ENCODE peak calls at places on chromosomes 16 and 17, in seven cellular contexts. R is A549, M is dorsolateral prefrontal cortex, P is neuronal stem cell, Q is fibroblast of the aortic adventitia, Z is AG09309, E is mesendoderm. H is an unnamed sample.

GRCh38 chr17:76179496-76180467 is 38.7 kb upstream of the FOXJ1 start:
- DNase-seq in P (no peak), E (peak; percentile 21), Z (no peak), R (peak; percentile 40), Q (peak; percentile 20), M (no peak), H (no peak)

GRCh38 chr16:87420401-87421368 is 28.5 kb downstream of the MAP1LC3B start:
- DNase-seq in R (no peak), M (no peak), P (no peak), Q (no peak), Z (no peak), E (no peak), H (no peak)

GRCh38 chr17:17239832-17240231 is 2.9 kb upstream of the FLCN start:
- DNase-seq in Q (no peak), P (no peak), Z (no peak), M (no peak), R (no peak), E (no peak), H (no peak)

GRCh38 chr17:28193241-28193640 is 125.8 kb upstream of the TMEM97 start:
- DNase-seq in P (no peak), R (no peak), Q (no peak), Z (no peak), M (no peak), E (peak; percentile 47), H (no peak)

GRCh38 chr16:55478827-55479559 is at the start of gene MMP2:
- DNase-seq in R (no peak), Z (no peak), P (peak; percentile 69), E (peak; percentile 96), Q (peak; percentile 89), M (no peak), H (no peak)

GRCh38 chr17:3723188-3723555 is 531 bp upstream of the HASPIN start:
- DNase-seq in M (no peak), Q (no peak), P (no peak), Z (no peak), E (no peak), R (no peak), H (no peak)

GRCh38 chr16:53207810-53208752 is 153.3 kb downstream of the CHD9 start:
- DNase-seq in R (peak; percentile 92), Z (peak; percentile 41), M (peak; percentile 56), Q (peak; percentile 88), E (peak; percentile 96), P (peak; percentile 80), H (peak; percentile 58)

GRCh38 chr16:6926341-6926740 is 406.3 kb upstream of the RBFOX1 start:
- DNase-seq in E (peak; percentile 73), Z (no peak), Q (no peak), M (no peak), R (no peak), P (no peak), H (no peak)

GRCh38 chr16:80006175-80006895 is 405.8 kb upstream of the MAF start:
- DNase-seq in P (no peak), Z (no peak), M (no peak), Q (no peak), R (peak; percentile 72), E (no peak), H (no peak)

DNA sequence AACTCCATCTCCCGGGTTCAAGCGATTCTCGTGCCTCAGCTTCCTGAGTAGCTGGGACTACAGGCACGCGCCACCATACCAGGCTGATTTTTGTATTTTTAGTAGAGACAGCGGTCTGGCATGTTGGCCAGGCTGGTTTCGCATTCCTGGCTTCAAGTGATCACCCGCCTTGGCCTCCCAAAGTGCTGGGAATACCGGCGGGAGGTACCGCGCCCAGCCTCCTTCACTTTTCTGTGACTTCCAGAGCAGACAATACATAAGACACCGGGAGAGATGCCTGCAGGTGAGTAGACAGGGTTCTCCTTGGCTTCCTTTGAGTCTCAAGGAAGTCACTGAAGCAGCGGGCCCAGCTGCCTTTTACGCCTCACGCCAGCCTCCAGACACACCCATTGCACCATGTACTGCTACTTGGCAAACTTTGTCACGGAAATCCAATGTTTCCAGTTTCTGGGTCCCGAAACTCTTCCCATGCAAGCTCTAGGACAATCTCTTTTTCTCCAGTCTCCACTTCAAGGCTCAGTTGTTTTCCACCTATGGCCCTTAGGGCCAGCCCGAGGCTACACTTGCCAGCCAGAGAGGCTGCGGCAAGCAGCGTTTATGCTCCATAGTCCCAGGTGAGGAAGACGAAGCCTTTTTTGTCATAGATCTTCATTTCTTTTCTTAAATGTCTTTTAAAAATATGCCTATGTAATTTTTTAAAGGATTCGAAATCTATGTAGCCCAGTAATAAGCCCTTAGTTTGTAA is 886 bp upstream of the OR1F1 start:
- DNase-seq in Z (no peak), R (no peak), Q (no peak), E (peak; percentile 19), P (no peak), M (no peak), H (no peak)
- H3K4me3 ChIP-seq in Z (no peak overlapping the region), R (no peak overlapping the region), Q (no peak overlapping the region), E (no peak overlapping the region), P (no peak overlapping the region), M (no peak overlapping the region), H (no peak overlapping the region)

DNA sequence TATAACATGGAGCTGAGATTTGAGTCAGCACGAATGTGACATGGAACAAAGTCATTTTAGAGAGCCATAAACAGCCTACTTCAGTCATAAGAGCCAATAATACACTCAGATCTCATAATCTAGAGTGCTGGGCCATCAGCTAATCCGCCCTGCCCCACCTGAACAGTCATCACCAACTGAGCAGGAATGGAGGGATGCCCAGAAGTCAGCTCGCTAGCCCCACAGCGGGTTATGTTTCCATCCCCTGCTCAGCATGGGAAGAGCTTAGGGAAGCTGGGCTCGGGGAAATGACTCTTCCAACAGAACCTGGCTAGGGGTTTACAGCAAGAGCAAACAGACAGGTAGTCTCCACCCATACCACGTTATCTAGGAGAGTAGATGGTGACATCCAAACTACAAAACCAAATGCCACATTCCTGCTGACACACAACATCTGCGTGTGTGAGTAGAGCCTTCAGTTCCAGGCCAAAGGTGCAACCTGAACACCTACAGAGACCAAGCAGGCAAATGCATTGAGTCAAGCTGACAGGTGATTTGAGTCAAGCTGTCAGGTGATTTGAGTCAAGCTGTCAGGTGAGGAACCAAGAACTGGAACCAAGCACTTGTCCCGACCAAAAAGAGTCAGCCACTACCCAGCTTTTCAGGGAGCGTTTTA is 2.0 kb downstream of the TMEM11 start:
- DNase-seq in P (no peak), Z (no peak), R (no peak), M (no peak), Q (no peak), E (no peak), H (no peak)
- H3K4me3 ChIP-seq in P (no peak overlapping the region), Z (no peak overlapping the region), R (no peak overlapping the region), M (no peak overlapping the region), Q (peak overlapping the region; percentile 92), E (no peak overlapping the region), H (no peak overlapping the region)

GRCh38 chr17:45264988-45265387 is 3.1 kb upstream of the SPATA32 start:
- DNase-seq in Z (no peak), R (no peak), Q (no peak), M (no peak), E (no peak), P (no peak), H (no peak)

GRCh38 chr17:45261577-45262515 is at the start of gene SPATA32:
- DNase-seq in P (peak; percentile 40), M (peak; percentile 77), Q (peak; percentile 24), E (peak; percentile 75), R (no peak), Z (no peak), H (no peak)

GRCh38 chr17:45263477-45263860 is 1.6 kb upstream of the SPATA32 start:
- DNase-seq in E (no peak), Z (no peak), R (no peak), Q (no peak), P (no peak), M (no peak), H (no peak)

GRCh38 chr17:45264430-45264829 is 2.5 kb upstream of the SPATA32 start:
- DNase-seq in R (no peak), P (no peak), E (no peak), Z (no peak), M (no peak), Q (no peak), H (no peak)

DNA sequence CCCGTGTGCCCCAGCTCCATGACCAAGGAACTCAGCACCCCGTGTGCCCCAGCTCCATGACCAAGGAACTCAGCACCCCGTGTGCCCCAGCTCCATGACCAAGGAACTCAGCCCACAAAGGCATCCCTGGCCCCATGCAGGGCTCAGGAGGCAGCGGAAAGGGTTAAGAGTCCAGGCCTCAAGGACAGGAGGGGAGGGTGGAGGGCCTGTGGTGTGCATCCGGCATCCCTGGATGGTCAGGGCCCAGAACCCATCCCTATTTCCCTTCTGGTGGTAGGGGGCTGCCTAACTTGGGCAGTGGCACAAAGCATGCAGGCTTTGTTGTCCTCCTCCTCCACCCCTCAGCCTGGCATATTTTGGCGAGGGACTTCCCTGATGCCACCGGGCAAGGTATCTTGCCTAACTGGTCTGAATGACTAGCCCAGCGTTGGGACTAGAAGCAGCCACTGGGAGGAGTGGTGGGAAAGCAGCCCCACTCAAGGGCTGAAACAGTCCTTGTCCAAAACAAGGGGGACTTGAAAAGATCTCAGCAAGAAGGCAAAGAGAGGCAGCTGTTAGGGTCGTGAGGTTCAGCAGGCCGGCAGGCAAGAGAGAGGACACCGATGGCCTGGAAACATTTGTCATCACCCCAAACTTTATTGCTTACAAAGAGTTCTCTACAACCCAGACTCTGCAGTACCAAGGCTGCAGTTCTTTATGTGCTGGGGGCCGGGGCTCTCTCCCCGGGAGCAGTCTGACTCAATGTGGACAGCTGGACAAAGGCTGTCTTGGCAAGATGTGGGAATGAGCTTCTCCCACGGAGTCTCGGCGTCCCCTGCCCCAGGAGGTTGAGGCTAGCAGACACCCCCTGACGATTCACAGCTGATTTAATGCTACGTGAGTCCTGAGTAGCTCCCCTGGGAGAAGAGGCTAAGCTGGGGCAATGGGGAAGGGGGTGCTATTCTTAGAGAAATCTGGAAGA is 902 bp upstream of the SPATA32 start:
- DNase-seq in P (no peak), Z (no peak), Q (no peak), R (peak; percentile 46), M (no peak), E (no peak), H (no peak)
- H3K4me3 ChIP-seq in P (no peak overlapping the region), Z (no peak overlapping the region), Q (no peak overlapping the region), R (no peak overlapping the region), M (peak overlapping the region; percentile 82), E (no peak overlapping the region), H (peak overlapping the region; percentile 63)

GRCh38 chr17:1376061-1376460 is 24.0 kb downstream of the YWHAE start:
- DNase-seq in M (no peak), P (no peak), Z (no peak), R (no peak), E (no peak), Q (no peak), H (no peak)

GRCh38 chr17:1377334-1377733 is 22.7 kb downstream of the YWHAE start:
- DNase-seq in P (no peak), R (no peak), E (no peak), Z (no peak), M (no peak), Q (no peak), H (no peak)

GRCh38 chr17:1373710-1374237 is 26.2 kb downstream of the YWHAE start:
- DNase-seq in Q (no peak), P (no peak), R (no peak), E (no peak), M (no peak), Z (no peak), H (no peak)

GRCh38 chr17:1374426-1375177 is 25.4 kb downstream of the YWHAE start:
- DNase-seq in R (no peak), M (no peak), E (no peak), P (no peak), Q (no peak), Z (no peak), H (no peak)

DNA sequence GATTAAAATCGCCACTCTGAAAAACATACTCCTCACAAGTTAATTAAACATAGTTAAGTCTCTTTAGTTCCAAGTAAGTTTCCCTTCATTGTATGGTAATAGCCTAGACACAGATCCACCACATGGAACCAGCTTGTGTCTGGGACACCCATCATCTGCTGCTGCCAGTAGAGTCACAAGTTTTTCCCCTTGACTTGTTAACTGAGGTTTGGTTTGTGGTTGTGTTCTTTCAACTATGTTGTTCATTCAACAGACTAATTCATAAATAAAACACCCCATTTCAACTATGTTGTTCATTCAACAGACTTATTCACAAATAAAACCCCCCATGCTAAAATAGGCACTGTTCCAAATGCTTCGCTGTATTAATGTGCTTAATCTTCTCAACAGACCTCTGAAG is 24.4 kb downstream of the YWHAE start:
- DNase-seq in R (no peak), Z (no peak), M (no peak), Q (no peak), P (no peak), E (no peak), H (no peak)
- H3K4me3 ChIP-seq in R (no peak overlapping the region), Z (no peak overlapping the region), M (no peak overlapping the region), Q (no peak overlapping the region), P (no peak overlapping the region), E (no peak overlapping the region), H (no peak overlapping the region)

H was measured in iPS DF 6.9.